ENCODE peak calls at places on chromosomes 6 and 20, in four cellular contexts. Z, E, J and L are unnamed samples.

GRCh38 chr20:4091332-4092135 is 76.2 kb upstream of the RNF24 start:
- DNase-seq in J (peak), E (peak), Z (peak), L (no peak)

GRCh38 chr6:137185290-137185689 is 11.8 kb upstream of the IL22RA2 start:
- DNase-seq in E (no peak), J (no peak), Z (no peak), L (no peak)

GRCh38 chr6:22952076-22952475 is 382.7 kb downstream of the HDGFL1 start:
- DNase-seq in Z (no peak), E (no peak), J (no peak), L (no peak)

GRCh38 chr6:15308445-15309213 is 62.8 kb downstream of the JARID2 start:
- DNase-seq in E (peak), J (no peak), Z (no peak), L (peak)

GRCh38 chr6:95095271-95095670 is 482.1 kb upstream of the MANEA start:
- DNase-seq in E (no peak), Z (no peak), J (no peak), L (no peak)

GRCh38 chr6:6556738-6557503 is 31.6 kb upstream of the LY86 start:
- DNase-seq in E (peak), Z (no peak), J (peak), L (peak)

GRCh38 chr6:73857341-73857890 is 161.4 kb downstream of the CD109 start:
- DNase-seq in Z (no peak), J (peak), E (no peak), L (no peak)

GRCh38 chr20:38473353-38473795 is 731 bp downstream of the RALGAPB start:
- DNase-seq in J (peak), E (peak), Z (no peak), L (peak)

GRCh38 chr20:32978009-32978335 is 26.3 kb downstream of the SUN5 start:
- DNase-seq in J (no peak), Z (no peak), E (no peak), L (no peak)

GRCh38 chr20:52895662-52896061 is 76.5 kb upstream of the TSHZ2 start:
- DNase-seq in J (no peak), E (no peak), Z (no peak), L (no peak)

GRCh38 chr6:144712541-144712940 is 427.4 kb downstream of the UTRN start:
- DNase-seq in Z (no peak), E (no peak), J (peak), L (no peak)

GRCh38 chr6:10449751-10450150 is 34.9 kb upstream of the TFAP2A start:
- DNase-seq in Z (no peak), J (no peak), E (peak), L (no peak)

GRCh38 chr6:169935348-169935718 is 183.9 kb downstream of the ERMARD start:
- DNase-seq in J (no peak), E (peak), Z (peak), L (peak)

GRCh38 chr6:33166811-33167210 is 25.5 kb downstream of the COL11A2 start:
- DNase-seq in E (no peak), Z (no peak), J (no peak), L (no peak)

GRCh38 chr6:165937564-165938358 is 229.9 kb downstream of the TBXT start:
- DNase-seq in E (no peak), Z (no peak), J (no peak), L (no peak)

GRCh38 chr20:5033566-5033965 is 32.3 kb upstream of the SLC23A2 start:
- DNase-seq in Z (no peak), E (no peak), J (peak), L (peak)

GRCh38 chr6:13709698-13710551 is 1.7 kb downstream of the RANBP9 start:
- DNase-seq in Z (no peak), J (no peak), E (peak), L (peak)

GRCh38 chr20:12788936-12789335 is 219.8 kb upstream of the SPTLC3 start:
- DNase-seq in J (no peak), Z (no peak), E (no peak), L (no peak)

GRCh38 chr20:31689141-31689540 is 33.5 kb downstream of the BCL2L1 start:
- DNase-seq in E (no peak), Z (no peak), J (no peak), L (no peak)

GRCh38 chr6:35776364-35777215 is at the start of gene CLPSL2:
- DNase-seq in J (no peak), Z (no peak), E (no peak), L (no peak)

GRCh38 chr6:73694711-73695411 is 1.1 kb upstream of the CD109 start:
- DNase-seq in J (peak), E (peak), Z (no peak), L (peak)

GRCh38 chr20:10061641-10062040 is 26.9 kb downstream of the ANKEF1 start:
- DNase-seq in E (no peak), Z (no peak), J (no peak), L (no peak)